ENCODE peak calls at places on chromosomes 12 and 14, in six cellular contexts. C is astrocyte of the spinal cord, A is omental fat pad, Y is glutamatergic neuron, T is nephron progenitor cell, F is foreskin fibroblast. K is an unnamed sample.

GRCh38 chr12:15227004-15227679 is 5.9 kb upstream of the RERG start:
- DNase-seq in F (peak; percentile 78), C (peak; percentile 65), T (peak; percentile 13), A (no peak), Y (peak; percentile 53), K (no peak)

GRCh38 chr12:130747867-130748740 is 32.0 kb upstream of the RIMBP2 start:
- DNase-seq in C (peak; percentile 48), Y (peak; percentile 92), T (peak; percentile 94), A (peak; percentile 81), F (peak; percentile 80), K (no peak)

GRCh38 chr12:110091136-110091711 is 32.9 kb upstream of the IFT81 start:
- DNase-seq in A (no peak), Y (no peak), C (no peak), F (no peak), T (no peak), K (no peak)

GRCh38 chr12:42759622-42760273 is 170.2 kb upstream of the PRICKLE1 start:
- DNase-seq in A (no peak), Y (no peak), F (peak; percentile 92), C (peak; percentile 50), T (no peak), K (no peak)

GRCh38 chr12:48388430-48388829 is 37.7 kb upstream of the ZNF641 start:
- DNase-seq in A (no peak), F (peak; percentile 18), T (no peak), Y (no peak), C (peak; percentile 5), K (no peak)

GRCh38 chr12:69566603-69567002 is 18.7 kb upstream of the CCT2 start:
- DNase-seq in C (no peak), F (no peak), A (no peak), Y (no peak), T (no peak), K (no peak)

GRCh38 chr12:24505366-24506025 is 443.4 kb downstream of the BCAT1 start:
- DNase-seq in F (no peak), C (no peak), A (no peak), Y (no peak), T (no peak), K (no peak)

GRCh38 chr14:29529418-29529817 is 398.2 kb downstream of the PRKD1 start:
- DNase-seq in F (peak; percentile 18), Y (peak; percentile 44), T (peak; percentile 14), C (peak; percentile 7), A (no peak), K (no peak)

GRCh38 chr12:120079352-120080042 is 37.1 kb downstream of the RAB35 start:
- DNase-seq in F (no peak), T (no peak), Y (no peak), A (no peak), C (no peak), K (no peak)

GRCh38 chr12:16385779-16386646 is 38.6 kb downstream of the MGST1 start:
- DNase-seq in C (peak; percentile 73), Y (no peak), F (peak; percentile 75), T (peak; percentile 20), A (no peak), K (no peak)

GRCh38 chr14:36718216-36718615 is 56.6 kb downstream of the PAX9 start:
- DNase-seq in Y (no peak), F (no peak), A (no peak), C (no peak), T (no peak), K (no peak)

GRCh38 chr14:73295198-73295796 is 58.0 kb downstream of the PAPLN start:
- DNase-seq in A (no peak), C (peak; percentile 60), F (peak; percentile 61), Y (no peak), T (no peak), K (no peak)

GRCh38 chr12:57524814-57525614 is 2.4 kb downstream of the MBD6 start:
- DNase-seq in C (no peak), T (peak; percentile 18), A (no peak), Y (peak; percentile 58), F (no peak), K (no peak)

GRCh38 chr12:14936224-14936861 is 2.0 kb downstream of the ERP27 start:
- DNase-seq in C (no peak), F (no peak), A (no peak), Y (peak; percentile 67), T (no peak), K (no peak)

GRCh38 chr12:67517181-67517887 is 131.2 kb upstream of the DYRK2 start:
- DNase-seq in A (peak; percentile 33), F (no peak), C (peak; percentile 74), T (no peak), Y (no peak), K (no peak)

GRCh38 chr12:38872181-38872580 is 33.2 kb downstream of the CPNE8 start:
- DNase-seq in F (no peak), Y (no peak), A (no peak), C (no peak), T (no peak), K (no peak)

GRCh38 chr14:24692382-24693352 is 58.7 kb upstream of the GZMB start:
- DNase-seq in F (no peak), C (no peak), T (no peak), Y (no peak), A (no peak), K (no peak)

GRCh38 chr12:74646831-74647230 is 109.2 kb downstream of the ATXN7L3B start:
- DNase-seq in F (no peak), Y (no peak), A (no peak), C (peak; percentile 10), T (no peak), K (no peak)

GRCh38 chr14:68449565-68450295 is 343.1 kb downstream of the ZFP36L1 start:
- DNase-seq in F (no peak), A (no peak), T (peak; percentile 36), C (no peak), Y (peak; percentile 58), K (no peak)

GRCh38 chr12:119115296-119115905 is 63.3 kb upstream of the HSPB8 start:
- DNase-seq in A (no peak), T (peak; percentile 70), F (peak; percentile 7), C (peak; percentile 20), Y (peak; percentile 45), K (no peak)

GRCh38 chr14:100341301-100342031 is 18.3 kb downstream of the SLC25A47 start:
- DNase-seq in Y (no peak), T (no peak), A (peak; percentile 31), C (peak; percentile 76), F (peak; percentile 77), K (peak; percentile 90)

GRCh38 chr12:122043476-122043875 is 21.8 kb downstream of the BCL7A start:
- DNase-seq in Y (no peak), A (no peak), F (no peak), T (no peak), C (no peak), K (no peak)

DNA sequence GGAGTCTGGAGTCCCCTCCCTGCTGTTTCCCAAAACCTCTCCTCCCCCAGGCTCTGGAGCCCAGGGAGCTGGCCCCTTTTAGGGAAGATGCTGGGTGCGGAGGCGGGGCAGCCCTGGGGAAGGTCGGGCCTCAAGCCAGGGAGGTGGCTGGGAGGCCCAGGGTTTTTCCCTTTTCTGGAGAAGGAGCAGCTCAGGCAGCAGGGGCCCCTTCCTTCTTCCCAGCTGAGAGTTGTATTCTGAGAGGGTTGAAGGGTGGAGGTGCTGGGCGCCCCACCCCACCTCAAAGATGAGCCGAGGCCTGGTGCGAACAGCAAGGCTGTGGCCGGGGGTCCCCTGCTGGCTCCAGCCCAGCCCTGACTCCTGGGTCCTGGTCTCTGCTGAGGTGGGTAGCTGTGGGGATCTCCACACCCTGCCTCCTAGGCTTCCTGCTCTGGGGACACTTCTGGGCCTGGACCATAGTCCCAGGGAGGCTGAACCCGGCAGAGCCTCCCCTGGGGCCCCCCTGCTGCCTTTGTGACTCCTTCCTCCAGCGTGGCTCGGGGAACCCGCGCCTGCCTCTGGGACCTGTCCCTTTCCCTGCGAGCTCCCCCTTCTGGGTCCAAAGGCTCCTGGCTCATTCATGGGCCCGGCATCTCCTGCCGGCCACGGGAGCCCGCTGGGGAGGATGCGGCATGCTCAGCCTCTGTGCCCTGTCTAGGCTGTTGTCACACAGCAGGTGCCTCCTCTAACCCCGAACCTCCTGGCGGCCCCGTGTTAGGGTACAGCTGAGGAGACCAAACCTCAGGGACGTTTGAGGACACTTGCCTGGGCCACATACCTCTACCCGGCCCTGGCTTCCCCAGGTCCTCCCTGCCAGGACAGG is 4.4 kb downstream of the TRMT61A start:
- DNase-seq in Y (no peak), C (no peak), T (no peak), A (no peak), F (no peak), K (no peak)
- TF ChIP-seq CTCF in Y (no peak), C (no peak), T (no peak), A (no peak), F (no peak), K (no peak)

GRCh38 chr14:23344481-23344880 is 8.2 kb downstream of the SLC22A17 start:
- DNase-seq in F (no peak), C (no peak), Y (no peak), T (no peak), A (no peak), K (no peak)
- TF ChIP-seq CTCF in F (no peak), C (no peak), Y (no peak), T (no peak), A (no peak), K (no peak)

DNA sequence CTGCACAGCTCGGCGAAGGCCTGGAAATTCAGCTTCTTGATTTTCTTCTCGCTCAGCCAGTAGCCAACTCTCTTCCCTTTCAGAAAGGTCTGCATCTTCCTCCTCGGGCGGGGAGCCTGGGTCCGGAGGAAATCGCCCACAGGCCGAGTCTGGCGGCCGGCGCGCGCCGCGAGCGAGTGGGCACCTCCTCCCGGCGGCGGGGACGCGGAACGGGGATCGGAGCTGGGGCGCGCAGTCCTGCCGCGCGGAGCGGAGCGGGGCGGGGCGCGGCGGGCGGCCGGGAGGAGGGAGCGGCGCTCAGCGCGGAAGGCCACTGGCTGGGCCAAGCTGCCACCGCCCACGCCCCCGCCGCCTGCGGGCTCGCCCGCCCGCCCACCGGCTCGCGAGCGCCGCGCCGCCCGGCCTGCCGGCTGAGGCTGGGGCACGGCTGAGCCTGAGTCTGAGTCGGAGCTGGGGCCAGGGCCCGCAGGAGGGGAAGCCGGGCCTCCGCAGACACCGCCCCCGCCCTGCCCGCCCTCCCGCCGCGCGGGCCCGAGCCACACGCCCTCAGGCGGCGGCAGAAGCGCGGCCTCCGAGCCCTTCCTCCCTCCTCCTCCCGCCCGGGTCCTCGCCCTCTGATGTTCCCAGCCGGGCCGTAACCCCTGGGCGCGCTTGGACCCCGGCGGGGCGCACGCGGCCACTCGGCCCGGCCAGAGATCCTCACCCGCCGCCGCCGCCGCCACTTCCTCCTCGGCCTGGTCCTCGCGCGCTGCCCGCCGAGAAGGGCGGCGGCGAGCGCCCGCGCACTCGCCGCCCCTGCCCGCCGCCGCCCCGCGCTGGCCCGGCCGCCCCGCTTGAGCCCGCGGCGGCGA is 431 bp downstream of the ITPK1 start:
- DNase-seq in F (peak; percentile 97), Y (peak; percentile 86), A (peak; percentile 37), C (peak; percentile 78), T (peak; percentile 87), K (peak; percentile 75)
- TF ChIP-seq CTCF in F (no peak), Y (no peak), A (no peak), C (no peak), T (no peak), K (peak; percentile 2)

GRCh38 chr12:6494968-6495367 is 1.1 kb downstream of the NCAPD2 start:
- DNase-seq in C (no peak), T (no peak), F (peak; percentile 29), Y (no peak), A (no peak), K (no peak)

GRCh38 chr12:6489449-6489848 is 3.6 kb downstream of the MRPL51 start:
- DNase-seq in A (no peak), F (peak; percentile 35), C (no peak), Y (no peak), T (no peak), K (no peak)

GRCh38 chr12:6492838-6493579 is at the start of gene MRPL51:
- DNase-seq in C (peak; percentile 97), A (peak; percentile 90), T (peak; percentile 98), F (peak; percentile 98), Y (peak; percentile 98), K (peak; percentile 95)

GRCh38 chr12:6494351-6494743 is 445 bp downstream of the NCAPD2 start:
- DNase-seq in A (no peak), T (peak; percentile 12), C (no peak), F (no peak), Y (no peak), K (no peak)

GRCh38 chr12:6493580-6494350 is at the start of gene NCAPD2:
- DNase-seq in F (peak; percentile 98), T (peak; percentile 89), C (peak; percentile 98), Y (peak; percentile 94), A (peak; percentile 80), K (peak; percentile 91)
- TF ChIP-seq CTCF in F (peak; percentile 1), T (no peak), C (no peak), Y (peak; percentile 42), A (peak; percentile 37), K (peak; percentile 19)